ENCODE peak calls at places on chromosomes 11 and 22, in eight cellular contexts. T is A549, X is heart right ventricle, P is fibroblast of lung, K is mucosa of descending colon, C is breast epithelium, G is cardiac muscle cell, D is vagina. Y is an unnamed sample. For H3K4me1, the result is how much of the 10 kb centered on the place peaks cover.

GRCh38 chr11:127199306-127199801 is 198.8 kb upstream of the KIRREL3 start:
- DNase-seq in T (no peak), X (no peak), P (no peak), K (no peak), C (no peak), G (no peak), D (no peak), Y (no peak)

GRCh38 chr11:80782135-80782885 is 1341.5 kb upstream of the TENM4 start:
- DNase-seq in T (no peak), X (no peak), P (no peak), K (no peak), C (no peak), G (no peak), D (no peak), Y (no peak)

GRCh38 chr22:50178471-50178864 is 7.2 kb upstream of the TRABD start:
- DNase-seq in T (no peak), X (no peak), P (no peak), K (no peak), C (no peak), G (no peak), D (no peak), Y (no peak)

GRCh38 chr22:29043906-29044575 is 17.6 kb downstream of the C22orf31 start:
- DNase-seq in T (no peak), X (no peak), P (peak), K (no peak), C (no peak), G (peak), D (no peak), Y (no peak)

GRCh38 chr11:107929611-107930200 is 1.5 kb downstream of the RAB39A start:
- DNase-seq in T (no peak), X (no peak), P (peak), K (no peak), C (no peak), G (no peak), D (no peak), Y (no peak)

GRCh38 chr22:20750461-20751184 is 23.3 kb upstream of the SERPIND1 start:
- DNase-seq in T (peak), X (peak), P (peak), K (peak), C (peak), G (peak), D (no peak), Y (no peak)

GRCh38 chr11:105732611-105733010 is 122.7 kb downstream of the GRIA4 start:
- DNase-seq in T (no peak), X (no peak), P (peak), K (no peak), C (no peak), G (no peak), D (no peak), Y (no peak)

GRCh38 chr11:44862546-44863101 is 88.1 kb downstream of the TP53I11 start:
- DNase-seq in T (peak), X (no peak), P (no peak), K (no peak), C (no peak), G (no peak), D (no peak), Y (no peak)

GRCh38 chr22:47116426-47117341 is 354.2 kb downstream of the TBC1D22A start:
- DNase-seq in T (no peak), X (no peak), P (no peak), K (no peak), C (no peak), G (no peak), D (no peak), Y (no peak)

GRCh38 chr11:33044281-33044680 is 4.9 kb downstream of the TCP11L1 start:
- DNase-seq in T (peak), X (no peak), P (peak), K (no peak), C (no peak), G (no peak), D (no peak), Y (no peak)

GRCh38 chr22:45511847-45512261 is 9.2 kb downstream of the FBLN1 start:
- DNase-seq in T (no peak), X (peak), P (peak), K (peak), C (peak), G (peak), D (no peak), Y (no peak)

GRCh38 chr22:30385913-30386312 is 1.3 kb downstream of the RNF215 start:
- DNase-seq in T (no peak), X (no peak), P (no peak), K (no peak), C (no peak), G (no peak), D (no peak), Y (no peak)

GRCh38 chr22:44620129-44620840 is 81.7 kb upstream of the PRR5 start:
- DNase-seq in T (peak), X (peak), P (peak), K (peak), C (no peak), G (peak), D (no peak), Y (peak)

GRCh38 chr11:128625316-128625715 is 38.0 kb upstream of the ETS1 start:
- DNase-seq in T (no peak), X (no peak), P (no peak), K (no peak), C (no peak), G (no peak), D (no peak), Y (no peak)

GRCh38 chr11:118401880-118402590 is 629 bp downstream of the ATP5MG start:
- DNase-seq in T (peak), X (no peak), P (peak), K (no peak), C (no peak), G (peak), D (no peak), Y (no peak)

GRCh38 chr22:24847490-24847889 is 41.5 kb downstream of the SGSM1 start:
- DNase-seq in T (no peak), X (no peak), P (no peak), K (no peak), C (no peak), G (no peak), D (no peak), Y (no peak)

GRCh38 chr22:37482244-37482643 is 3.9 kb downstream of the MFNG start:
- DNase-seq in T (no peak), X (no peak), P (no peak), K (no peak), C (no peak), G (no peak), D (no peak), Y (no peak)

GRCh38 chr22:37484115-37485005 is 1.8 kb downstream of the MFNG start:
- DNase-seq in T (no peak), X (peak), P (no peak), K (peak), C (peak), G (no peak), D (no peak), Y (no peak)

GRCh38 chr22:37483050-37483449 is 3.1 kb downstream of the MFNG start:
- DNase-seq in T (no peak), X (no peak), P (no peak), K (no peak), C (no peak), G (no peak), D (no peak), Y (no peak)

GRCh38 chr22:37485006-37485713 is 1.0 kb downstream of the MFNG start:
- DNase-seq in T (no peak), X (peak), P (no peak), K (no peak), C (no peak), G (no peak), D (no peak), Y (no peak)

DNA sequence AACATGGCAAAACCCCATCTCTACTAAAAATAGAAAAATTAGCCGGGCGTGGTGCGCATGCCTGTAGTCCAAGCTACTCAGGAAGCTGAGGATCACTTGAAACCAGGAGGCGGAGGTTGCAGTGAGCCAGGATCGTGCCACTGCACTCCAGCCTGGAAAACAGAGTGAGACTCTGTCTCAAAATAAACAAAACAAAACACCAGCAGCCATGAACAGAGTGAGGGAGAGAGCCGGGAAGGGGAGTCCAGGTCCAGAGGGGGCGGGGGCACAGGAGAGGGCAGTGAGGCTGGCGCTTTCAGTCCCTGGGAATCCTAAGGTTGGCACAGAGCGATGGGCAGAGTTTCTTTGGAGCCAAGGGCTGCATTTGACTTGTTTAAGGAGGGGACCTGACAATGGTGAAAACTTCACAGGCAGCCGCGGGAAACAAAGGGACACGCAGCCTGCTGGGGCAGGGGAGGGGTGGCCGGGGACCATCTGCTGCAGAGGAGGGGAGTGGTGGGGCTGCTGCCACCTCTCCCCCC is 2.5 kb downstream of the MFNG start:
- DNase-seq in T (no peak), X (no peak), P (peak), K (no peak), C (no peak), G (no peak), D (no peak), Y (no peak)
- H3K4me1 ChIP-seq in T (under half), X (under half), P (under half), K (under half), C (under half), G (under half), D (under half), Y (under half)

GRCh38 chr11:8610532-8611116 is 16.6 kb upstream of the STK33 start:
- DNase-seq in T (no peak), X (no peak), P (no peak), K (no peak), C (no peak), G (no peak), D (peak), Y (no peak)

GRCh38 chr11:8613036-8613435 is 19.0 kb upstream of the STK33 start:
- DNase-seq in T (no peak), X (no peak), P (peak), K (no peak), C (no peak), G (peak), D (no peak), Y (no peak)

GRCh38 chr11:8605956-8606355 is 11.9 kb upstream of the STK33 start:
- DNase-seq in T (no peak), X (no peak), P (peak), K (no peak), C (no peak), G (no peak), D (no peak), Y (no peak)

GRCh38 chr11:8612522-8612921 is 18.5 kb upstream of the STK33 start:
- DNase-seq in T (no peak), X (no peak), P (no peak), K (no peak), C (no peak), G (no peak), D (no peak), Y (no peak)

GRCh38 chr11:8608646-8609045 is 14.6 kb upstream of the STK33 start:
- DNase-seq in T (no peak), X (no peak), P (peak), K (no peak), C (no peak), G (peak), D (peak), Y (no peak)
- H3K4me3 ChIP-seq in T (no peak), X (no peak), P (no peak), K (no peak), C (no peak), G (no peak), D (no peak), Y (no peak)

DNA sequence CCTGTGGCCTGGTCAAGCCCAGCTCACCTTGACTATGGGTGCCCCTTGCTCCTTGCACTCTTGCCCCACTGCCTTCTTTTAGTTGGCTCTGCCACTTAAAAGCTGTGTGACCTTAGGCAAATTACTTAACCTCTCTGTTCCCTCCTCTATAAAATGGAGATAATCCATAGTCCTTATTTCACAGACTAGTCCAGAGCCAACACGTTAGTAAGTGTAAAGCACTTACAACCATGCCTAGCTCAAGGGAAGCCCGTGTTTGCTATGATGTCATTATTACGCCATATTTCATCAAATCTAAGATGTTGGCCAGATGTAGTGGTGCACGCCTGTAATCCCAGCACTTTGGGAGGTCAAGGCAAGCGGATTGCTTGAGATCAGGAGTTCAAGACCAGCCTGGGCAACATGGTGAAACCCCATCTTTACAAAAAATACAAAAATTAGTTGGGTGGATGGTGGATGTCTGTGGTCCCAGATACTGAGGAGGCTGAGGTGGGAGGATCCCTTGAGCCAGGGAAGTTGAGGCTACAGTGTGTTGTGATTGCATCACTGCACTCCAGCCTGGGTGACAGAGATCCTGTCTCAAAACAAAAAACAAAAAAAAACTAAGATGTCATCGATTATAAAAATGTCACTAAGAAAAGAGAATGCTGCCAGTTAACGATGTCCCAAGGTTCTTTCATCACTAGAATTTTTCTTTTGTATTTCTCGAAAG is 2.3 kb upstream of the CCDC88B start:
- DNase-seq in T (no peak), X (no peak), P (no peak), K (no peak), C (no peak), G (no peak), D (no peak), Y (no peak)
- H3K4me1 ChIP-seq in T (under half), X (under half), P (under half), K (under half), C (under half), G (under half), D (under half), Y (under half)

GRCh38 chr11:65590240-65590738 is 5.3 kb downstream of the KCNK7 start:
- DNase-seq in T (no peak), X (peak), P (no peak), K (no peak), C (no peak), G (peak), D (no peak), Y (no peak)

GRCh38 chr11:65586676-65587075 is 8.9 kb downstream of the KCNK7 start:
- DNase-seq in T (no peak), X (no peak), P (no peak), K (no peak), C (no peak), G (peak), D (no peak), Y (peak)

GRCh38 chr11:65589444-65590239 is 6.0 kb downstream of the KCNK7 start:
- DNase-seq in T (no peak), X (no peak), P (no peak), K (no peak), C (no peak), G (no peak), D (no peak), Y (no peak)

GRCh38 chr11:65586247-65586630 is 9.4 kb downstream of the KCNK7 start:
- DNase-seq in T (no peak), X (no peak), P (no peak), K (no peak), C (no peak), G (no peak), D (no peak), Y (no peak)

GRCh38 chr11:65588199-65589054 is 7.2 kb downstream of the KCNK7 start:
- DNase-seq in T (peak), X (peak), P (peak), K (peak), C (no peak), G (peak), D (no peak), Y (peak)
- H3K4me3 ChIP-seq in T (no peak), X (no peak), P (no peak), K (no peak), C (no peak), G (no peak), D (no peak), Y (no peak)

GRCh38 chr11:1847941-1848639 is 4.8 kb upstream of the LSP1 start:
- DNase-seq in T (no peak), X (no peak), P (no peak), K (no peak), C (no peak), G (peak), D (no peak), Y (no peak)
- H3K4me1 ChIP-seq in T (under half), X (half or more), P (under half), K (under half), C (under half), G (under half), D (under half), Y (under half)

Y was measured in NT2/D1.